ENCODE peak calls at places on chromosome 12, in four cellular contexts. M is GM12878, F is K562, Q is SK-N-SH. J is an unnamed sample.

GRCh38 chr12:4273651-4274395 is at the start of gene CCND2:
- DNase-seq in M (peak), F (peak), Q (peak), J (peak)

GRCh38 chr12:13534645-13535398 is 338.3 kb downstream of the EMP1 start:
- DNase-seq in M (no peak), F (peak), Q (peak), J (peak)

GRCh38 chr12:77697126-77697525 is 133.6 kb upstream of the NAV3 start:
- DNase-seq in M (no peak), F (no peak), Q (no peak), J (no peak)

GRCh38 chr12:91272456-91273063 is 89.9 kb upstream of the DCN start:
- DNase-seq in M (no peak), F (no peak), Q (no peak), J (peak)

GRCh38 chr12:101441835-101442234 is 33.3 kb upstream of the SPIC start:
- DNase-seq in M (no peak), F (no peak), Q (no peak), J (no peak)

GRCh38 chr12:79055926-79056674 is 191.5 kb downstream of the SYT1 start:
- DNase-seq in M (no peak), F (no peak), Q (no peak), J (no peak)

GRCh38 chr12:119354187-119354586 is 19.7 kb downstream of the CCDC60 start:
- DNase-seq in M (no peak), F (no peak), Q (peak), J (no peak)

GRCh38 chr12:124049451-124050094 is 76.6 kb downstream of the ZNF664 start:
- DNase-seq in M (no peak), F (no peak), Q (peak), J (no peak)

GRCh38 chr12:53230971-53231858 is 794 bp downstream of the RARG start:
- DNase-seq in M (no peak), F (no peak), Q (no peak), J (no peak)

GRCh38 chr12:51395283-51396230 is 4.4 kb upstream of the GALNT6 start:
- DNase-seq in M (peak), F (peak), Q (peak), J (no peak)

GRCh38 chr12:69331846-69332684 is 16.1 kb upstream of the LYZ start:
- DNase-seq in M (no peak), F (no peak), Q (no peak), J (no peak)

GRCh38 chr12:120474092-120474960 is 4.8 kb upstream of the SRSF9 start:
- DNase-seq in M (no peak), F (peak), Q (peak), J (no peak)

GRCh38 chr12:100229876-100230275 is 29.3 kb downstream of the ACTR6 start:
- DNase-seq in M (no peak), F (no peak), Q (no peak), J (no peak)

GRCh38 chr12:94686834-94687628 is 36.7 kb upstream of the TMCC3 start:
- DNase-seq in M (no peak), F (no peak), Q (no peak), J (no peak)

GRCh38 chr12:47343684-47344567 is 264.2 kb upstream of the AMIGO2 start:
- DNase-seq in M (no peak), F (no peak), Q (no peak), J (no peak)

GRCh38 chr12:91551927-91552326 is 369.3 kb upstream of the DCN start:
- DNase-seq in M (no peak), F (no peak), Q (no peak), J (no peak)

GRCh38 chr12:116434155-116435065 is 124.8 kb upstream of the MAP1LC3B2 start:
- DNase-seq in M (no peak), F (peak), Q (peak), J (peak)

GRCh38 chr12:54622463-54623183 is 12.1 kb downstream of the LACRT start:
- DNase-seq in M (no peak), F (no peak), Q (no peak), J (no peak)

GRCh38 chr12:66035289-66035961 is 95.1 kb downstream of the LLPH start:
- DNase-seq in M (no peak), F (no peak), Q (no peak), J (no peak)

GRCh38 chr12:49868952-49869815 is 26.3 kb upstream of the BCDIN3D start:
- DNase-seq in M (no peak), F (peak), Q (peak), J (no peak)

GRCh38 chr12:93913845-93914244 is 234.5 kb upstream of the PLXNC1 start:
- DNase-seq in M (no peak), F (no peak), Q (no peak), J (no peak)

GRCh38 chr12:12216349-12217017 is 50.4 kb downstream of the LRP6 start:
- DNase-seq in M (no peak), F (peak), Q (no peak), J (no peak)

GRCh38 chr12:62928632-62929031 is 6.3 kb downstream of the PPM1H start:
- DNase-seq in M (no peak), F (no peak), Q (no peak), J (no peak)

GRCh38 chr12:75129275-75129674 is 80.4 kb downstream of the KCNC2 start:
- DNase-seq in M (no peak), F (no peak), Q (no peak), J (no peak)

GRCh38 chr12:11820476-11820875 is 171.0 kb downstream of the ETV6 start:
- DNase-seq in M (no peak), F (no peak), Q (no peak), J (no peak)

DNA sequence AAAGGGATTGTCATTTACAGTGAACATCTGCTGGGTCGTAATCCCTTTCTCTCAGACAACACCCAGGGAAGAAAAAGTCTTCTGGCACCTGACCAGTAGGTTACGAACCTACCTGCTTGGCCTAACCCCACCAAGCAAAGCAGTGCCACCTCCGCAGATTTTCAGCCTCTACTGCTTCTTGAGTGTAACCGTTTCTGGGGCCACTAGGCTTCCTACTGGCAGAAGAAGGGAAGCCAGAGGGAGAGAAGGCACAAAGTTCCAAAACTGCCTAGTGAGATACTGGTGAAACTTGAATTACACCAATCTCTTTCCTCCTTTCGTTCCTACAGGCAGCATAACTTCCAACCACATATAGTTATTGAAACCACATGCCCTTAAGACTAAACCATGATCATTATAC is 383.6 kb downstream of the BCAT1 start:
- DNase-seq in M (no peak), F (no peak), Q (no peak), J (peak)
- TF ChIP-seq USF1 in M (no peak), F (no peak), Q (no peak), J (no peak)

GRCh38 chr12:131901431-131902331 is 7.3 kb downstream of the ULK1 start:
- DNase-seq in M (no peak), F (no peak), Q (no peak), J (no peak)
- TF ChIP-seq USF1 in M (no peak), F (no peak), Q (no peak), J (no peak)

GRCh38 chr12:1937481-1938224 is 19.2 kb upstream of the CACNA2D4 start:
- DNase-seq in M (no peak), F (no peak), Q (no peak), J (no peak)

GRCh38 chr12:1934831-1935230 is 16.4 kb upstream of the CACNA2D4 start:
- DNase-seq in M (no peak), F (no peak), Q (peak), J (no peak)

GRCh38 chr12:1935242-1935641 is 16.8 kb upstream of the CACNA2D4 start:
- DNase-seq in M (no peak), F (no peak), Q (peak), J (no peak)

GRCh38 chr12:1935700-1936378 is 17.4 kb upstream of the CACNA2D4 start:
- DNase-seq in M (no peak), F (no peak), Q (peak), J (no peak)

DNA sequence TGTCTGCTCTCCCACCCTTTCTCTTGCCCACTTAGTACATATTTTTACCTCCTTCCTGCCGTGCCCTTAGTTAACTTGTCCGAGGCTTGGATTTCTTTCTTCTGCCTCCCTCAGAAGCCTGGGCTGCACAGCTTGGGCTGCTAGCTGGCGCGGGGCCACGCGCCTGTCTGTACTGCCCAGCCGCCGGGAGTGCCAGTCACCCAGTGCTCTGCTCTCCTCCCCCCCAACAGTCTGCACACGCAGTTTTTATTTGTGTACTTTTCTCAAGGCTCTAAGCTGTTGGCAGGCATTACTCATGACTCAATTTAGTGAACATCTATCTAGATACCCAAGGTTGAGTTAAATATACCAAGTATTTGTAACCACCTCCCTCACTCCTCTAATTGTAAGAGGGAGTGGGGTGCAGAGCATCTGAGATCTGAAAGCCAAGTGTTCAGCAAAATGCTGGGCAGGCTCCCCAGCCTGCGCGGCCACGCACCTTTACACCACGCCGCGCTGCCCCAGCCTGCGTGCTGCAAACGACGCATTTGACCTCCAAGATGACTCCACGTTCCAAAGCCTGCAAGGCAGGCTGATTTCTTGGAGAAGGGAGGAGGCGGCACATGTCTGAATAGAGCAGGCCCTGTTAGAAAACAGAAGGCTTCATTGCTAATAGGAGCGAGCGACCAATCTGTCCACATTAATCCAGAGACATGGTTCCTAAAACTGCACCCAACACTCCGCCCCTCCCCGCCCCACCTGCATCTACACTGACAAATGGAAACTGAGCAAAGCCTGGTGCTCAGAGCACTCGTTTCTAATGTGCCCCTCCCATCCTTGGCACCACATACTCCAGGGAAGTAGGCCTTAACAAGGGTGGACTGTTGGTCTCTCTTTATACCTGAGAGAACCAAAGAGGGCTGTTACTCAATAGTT is 18.2 kb upstream of the CACNA2D4 start:
- DNase-seq in M (no peak), F (no peak), Q (peak), J (no peak)
- TF ChIP-seq USF1 in M (no peak), F (no peak), Q (no peak), J (no peak)

GRCh38 chr12:110883251-110883650 is 36.5 kb downstream of the CCDC63 start:
- DNase-seq in M (no peak), F (no peak), Q (no peak), J (no peak)

GRCh38 chr12:110889361-110889760 is 31.0 kb downstream of the MYL2 start:
- DNase-seq in M (no peak), F (no peak), Q (no peak), J (no peak)

GRCh38 chr12:110880651-110881050 is 33.9 kb downstream of the CCDC63 start:
- DNase-seq in M (no peak), F (no peak), Q (no peak), J (no peak)

GRCh38 chr12:110888256-110888991 is 32.0 kb downstream of the MYL2 start:
- DNase-seq in M (no peak), F (no peak), Q (no peak), J (no peak)

GRCh38 chr12:110885152-110885840 is 35.1 kb downstream of the MYL2 start:
- DNase-seq in M (no peak), F (no peak), Q (no peak), J (no peak)
- TF ChIP-seq USF1 in M (no peak), F (no peak), Q (no peak), J (no peak)

GRCh38 chr12:7349418-7349817 is 45.5 kb downstream of the ACSM4 start:
- DNase-seq in M (no peak), F (no peak), Q (no peak), J (no peak)
- TF ChIP-seq USF1 in M (no peak), F (no peak), Q (no peak), J (no peak)

DNA sequence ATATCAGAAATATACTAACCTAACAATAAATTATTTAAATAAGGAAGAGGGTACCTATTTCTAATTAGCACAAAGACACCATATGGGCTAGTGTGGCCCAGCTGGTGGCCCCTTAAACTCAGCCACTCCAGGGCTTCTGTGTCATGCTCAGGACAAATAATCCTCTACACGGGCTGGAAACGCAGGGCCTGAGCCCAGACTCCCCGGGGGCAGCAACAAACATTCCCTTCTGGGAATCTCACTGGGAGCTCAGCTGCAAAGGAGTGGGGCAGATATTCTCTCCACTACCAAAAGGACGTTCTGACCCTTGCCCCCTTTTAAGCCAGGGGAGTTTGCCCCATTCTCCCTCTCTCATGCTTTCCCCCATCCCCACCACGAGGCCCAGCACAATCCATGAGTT is 43.7 kb upstream of the ELK3 start:
- DNase-seq in M (no peak), F (no peak), Q (no peak), J (no peak)
- TF ChIP-seq USF1 in M (no peak), F (no peak), Q (no peak), J (no peak)

GRCh38 chr12:43882578-43883178 is 46.8 kb downstream of the TMEM117 start:
- DNase-seq in M (peak), F (peak), Q (peak), J (no peak)
- TF ChIP-seq USF1 in M (no peak), F (no peak), Q (no peak), J (no peak)

DNA sequence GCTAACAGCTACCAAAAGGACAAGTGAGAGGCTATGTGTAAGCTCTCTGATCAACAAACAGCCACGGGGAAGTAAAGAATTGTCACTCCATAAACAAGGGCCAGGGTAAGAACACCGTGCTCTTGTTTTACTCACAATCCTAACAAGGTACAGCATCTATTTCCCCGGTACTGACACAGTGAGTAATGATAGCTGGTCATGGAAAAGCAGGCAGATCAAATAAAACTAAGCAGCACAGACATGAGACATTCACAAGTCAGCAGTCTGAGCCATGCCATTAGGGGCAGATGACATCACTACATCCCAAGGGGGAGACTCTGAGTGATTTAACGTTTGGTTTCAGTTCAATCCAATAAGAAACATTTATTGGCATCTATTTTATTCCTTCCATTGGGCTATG is 54.4 kb downstream of the ARL6IP4 start:
- DNase-seq in M (no peak), F (no peak), Q (no peak), J (no peak)
- TF ChIP-seq USF1 in M (no peak), F (no peak), Q (no peak), J (no peak)

GRCh38 chr12:110102255-110102654 is 21.9 kb upstream of the IFT81 start:
- DNase-seq in M (no peak), F (peak), Q (peak), J (peak)
- TF ChIP-seq USF1 in M (peak), F (peak), Q (peak), J (peak)

DNA sequence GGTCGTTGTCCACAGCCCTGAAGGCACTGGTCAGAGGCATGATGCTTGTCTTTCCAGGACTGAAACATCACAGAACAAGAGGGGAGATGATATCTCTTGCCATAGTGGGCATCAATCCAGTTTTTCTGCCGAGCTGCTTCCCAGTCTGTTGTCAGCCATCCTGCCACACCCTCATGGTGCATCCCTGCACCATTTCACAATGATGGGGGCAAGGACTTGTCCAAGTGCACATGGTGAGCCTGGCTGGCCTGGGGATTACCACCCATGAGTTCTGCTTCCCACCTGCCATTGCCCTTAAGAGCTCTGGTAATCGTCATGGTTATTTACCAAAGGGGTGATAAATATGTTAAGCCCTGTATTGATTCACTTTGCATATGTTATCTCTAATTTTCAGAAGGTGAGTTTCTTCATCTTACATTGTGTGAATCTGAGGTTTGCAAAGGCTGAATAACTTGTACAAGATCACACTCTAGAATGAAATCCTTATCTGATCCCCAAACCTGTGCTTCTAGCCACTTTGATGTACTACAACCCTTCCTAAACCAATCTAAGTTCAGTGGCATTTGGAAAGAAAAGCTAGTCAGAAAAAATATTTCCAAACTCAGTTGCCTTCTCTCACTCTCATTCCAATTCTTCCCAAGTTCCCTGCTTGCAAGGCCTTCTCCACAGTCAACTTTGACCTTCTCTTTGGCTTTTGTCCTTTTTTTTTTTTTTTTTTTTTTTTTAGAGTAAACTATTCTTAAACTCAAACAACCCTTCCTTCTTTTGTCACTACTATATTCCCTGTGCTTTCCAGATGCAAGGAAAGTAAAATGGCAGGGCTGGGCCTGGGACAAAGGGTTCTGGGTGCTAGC is 2.3 kb downstream of the AVIL start:
- DNase-seq in M (no peak), F (no peak), Q (peak), J (no peak)
- TF ChIP-seq USF1 in M (no peak), F (no peak), Q (no peak), J (no peak)

J was measured in WTC11.